ENCODE peak calls at places on chromosome 12, in eight cellular contexts. D is NCI-H2029; Z is NCI-H774; J is natural killer cell; G is thoracic aorta; W is stimulated activated CD4-positive, alpha-beta T cell treated with anti-CD3 and anti-CD28 coated beads, Interleukin-2, amount 100 ng/mL, for 24 hours; C is Right ventricle myocardium inferior; E is HEK293T. V is an unnamed sample.

GRCh38 chr12:131773582-131774221 is 54.5 kb upstream of the MMP17 start:
- DNase-seq in D (no peak), Z (no peak), J (no peak), G (no peak), W (peak), C (no peak), E (no peak), V (no peak)

GRCh38 chr12:29611906-29612305 is 114.4 kb upstream of the OVCH1 start:
- DNase-seq in D (no peak), Z (no peak), J (no peak), G (peak), W (no peak), C (no peak), E (no peak), V (no peak)

GRCh38 chr12:1912580-1913376 is 5.7 kb downstream of the CACNA2D4 start:
- DNase-seq in D (no peak), Z (no peak), J (no peak), G (no peak), W (no peak), C (no peak), E (peak), V (no peak)

GRCh38 chr12:105369014-105369413 is 38.5 kb downstream of the C12orf75 start:
- DNase-seq in D (no peak), Z (no peak), J (no peak), G (no peak), W (no peak), C (no peak), E (no peak), V (no peak)

GRCh38 chr12:123979566-123979965 is 6.6 kb downstream of the ZNF664 start:
- DNase-seq in D (no peak), Z (no peak), J (no peak), G (no peak), W (no peak), C (no peak), E (no peak), V (no peak)

GRCh38 chr12:124704619-124705018 is 137.2 kb upstream of the NCOR2 start:
- DNase-seq in D (no peak), Z (no peak), J (no peak), G (no peak), W (no peak), C (no peak), E (no peak), V (no peak)

GRCh38 chr12:64566882-64567517 is 43.3 kb upstream of the RASSF3 start:
- DNase-seq in D (no peak), Z (no peak), J (no peak), G (no peak), W (no peak), C (no peak), E (no peak), V (peak)

GRCh38 chr12:93571360-93571853 is 1.1 kb upstream of the SOCS2 start:
- DNase-seq in D (no peak), Z (peak), J (peak), G (peak), W (peak), C (peak), E (peak), V (peak)

GRCh38 chr12:71694099-71694820 is 8.4 kb downstream of the TMEM19 start:
- DNase-seq in D (no peak), Z (no peak), J (no peak), G (no peak), W (no peak), C (no peak), E (no peak), V (no peak)

GRCh38 chr12:95179011-95179410 is 38.3 kb downstream of the FGD6 start:
- DNase-seq in D (no peak), Z (no peak), J (no peak), G (no peak), W (no peak), C (no peak), E (no peak), V (no peak)

V was measured in left kidney.